ENCODE peak calls at places on chromosomes 6 and 20, in nine cellular contexts. G, L, F, B, O, P, Q, V and R are unnamed samples.
A peak's percentile ranks its signal among the peaks of the same experiment; 100 is the strongest.

GRCh38 chr20:25750765-25751696 is 54.4 kb upstream of the ZNF337 start:
- DNase-seq in G (peak; percentile 72), V (no peak), L (no peak), Q (peak; percentile 71), B (peak; percentile 56), F (peak; percentile 77), P (peak; percentile 41), O (peak; percentile 70), R (peak; percentile 64)

GRCh38 chr20:41202426-41202825 is 65.1 kb downstream of the PLCG1 start:
- DNase-seq in Q (no peak), B (no peak), G (no peak), V (no peak), P (no peak), O (no peak), F (no peak), L (no peak), R (no peak)

GRCh38 chr20:33370296-33370695 is 31.0 kb downstream of the CDK5RAP1 start:
- DNase-seq in P (peak; percentile 12), O (no peak), L (no peak), G (peak; percentile 27), V (peak; percentile 57), B (peak; percentile 49), Q (no peak), F (no peak), R (no peak)

GRCh38 chr20:53939554-53940355 is 130.6 kb downstream of the BCAS1 start:
- DNase-seq in F (peak; percentile 88), Q (peak; percentile 77), P (peak; percentile 72), V (peak; percentile 99), G (peak; percentile 97), B (peak; percentile 81), O (peak; percentile 96), L (peak; percentile 95), R (peak; percentile 98)

GRCh38 chr6:22320750-22321149 is 23.9 kb upstream of the PRL start:
- DNase-seq in V (peak; percentile 98), Q (no peak), P (no peak), L (peak; percentile 49), B (no peak), G (no peak), O (peak; percentile 79), F (no peak), R (no peak)

GRCh38 chr6:169719117-169719516 is 5.2 kb downstream of the PHF10 start:
- DNase-seq in F (no peak), Q (no peak), P (no peak), V (peak; percentile 11), L (peak; percentile 17), B (no peak), O (no peak), G (no peak), R (no peak)

GRCh38 chr6:121816361-121816760 is 380.9 kb downstream of the GJA1 start:
- DNase-seq in V (no peak), G (no peak), P (no peak), F (no peak), O (peak; percentile 56), L (no peak), B (no peak), Q (no peak), R (no peak)

GRCh38 chr6:118931436-118931835 is 3.5 kb downstream of the MCM9 start:
- DNase-seq in P (no peak), B (no peak), L (no peak), F (no peak), V (no peak), Q (no peak), G (no peak), O (no peak), R (no peak)

GRCh38 chr20:7195704-7196103 is 428.2 kb downstream of the BMP2 start:
- DNase-seq in V (peak; percentile 81), L (peak; percentile 53), B (no peak), F (no peak), Q (no peak), G (no peak), O (peak; percentile 99), P (no peak), R (no peak)

GRCh38 chr6:24489881-24490280 is 503 bp upstream of the GPLD1 start:
- DNase-seq in O (peak; percentile 65), Q (no peak), F (no peak), B (no peak), L (no peak), G (no peak), P (no peak), V (peak; percentile 32), R (no peak)

GRCh38 chr6:24283043-24283985 is 74.5 kb downstream of the DCDC2 start:
- DNase-seq in Q (no peak), V (peak; percentile 87), G (peak; percentile 82), L (peak; percentile 56), B (peak; percentile 57), O (peak; percentile 92), F (peak; percentile 58), P (peak; percentile 6), R (peak; percentile 91)

GRCh38 chr6:164415832-164416563 is 893.4 kb downstream of the C6orf118 start:
- DNase-seq in F (no peak), G (no peak), O (peak; percentile 20), Q (no peak), V (no peak), P (no peak), L (peak; percentile 49), B (no peak), R (no peak)

GRCh38 chr6:163389354-163389753 is 25.2 kb upstream of the QKI start:
- DNase-seq in G (no peak), Q (no peak), L (no peak), V (no peak), P (no peak), O (no peak), B (no peak), F (no peak), R (no peak)

GRCh38 chr6:166106076-166106686 is 61.5 kb downstream of the TBXT start:
- DNase-seq in B (peak; percentile 69), F (peak; percentile 90), O (peak; percentile 84), Q (peak; percentile 88), P (peak; percentile 72), G (peak; percentile 68), L (peak; percentile 42), V (peak; percentile 38), R (peak; percentile 86)

GRCh38 chr6:148747493-148748160 is 797 bp downstream of the UST start:
- DNase-seq in G (peak; percentile 72), O (peak; percentile 55), V (peak; percentile 51), L (peak; percentile 7), F (peak; percentile 59), Q (peak; percentile 70), P (peak; percentile 32), B (peak; percentile 57), R (peak; percentile 89)

GRCh38 chr6:21003780-21004541 is 469.7 kb downstream of the CDKAL1 start:
- DNase-seq in O (peak; percentile 81), F (no peak), B (no peak), G (no peak), P (no peak), Q (no peak), L (peak; percentile 81), V (peak; percentile 51), R (peak; percentile 9)

GRCh38 chr20:57654998-57655811 is 35.0 kb upstream of the ZBP1 start:
- DNase-seq in B (no peak), P (no peak), F (no peak), V (no peak), L (no peak), G (peak; percentile 16), O (no peak), Q (peak; percentile 51), R (peak; percentile 58)

GRCh38 chr6:132259070-132259469 is 142.2 kb downstream of the MOXD1 start:
- DNase-seq in Q (no peak), P (no peak), V (peak; percentile 54), G (no peak), B (no peak), F (no peak), O (peak; percentile 76), L (peak; percentile 55), R (peak; percentile 42)

GRCh38 chr6:90088009-90088408 is 193.7 kb downstream of the GJA10 start:
- DNase-seq in V (peak; percentile 44), B (no peak), O (peak; percentile 82), L (peak; percentile 46), G (no peak), F (no peak), P (no peak), Q (no peak), R (no peak)

GRCh38 chr6:153302133-153302532 is 171.1 kb upstream of the RGS17 start:
- DNase-seq in L (no peak), Q (no peak), B (no peak), G (no peak), P (no peak), O (no peak), V (no peak), F (no peak), R (no peak)

GRCh38 chr6:116447496-116448011 is 13.6 kb upstream of the CALHM6 start:
- DNase-seq in O (peak; percentile 98), L (peak; percentile 27), G (no peak), V (peak; percentile 76), B (no peak), F (no peak), Q (no peak), P (no peak), R (no peak)

GRCh38 chr6:10482636-10483257 is 38.4 kb upstream of the GCNT2 start:
- DNase-seq in V (no peak), P (no peak), G (no peak), Q (no peak), B (no peak), L (no peak), O (no peak), F (no peak), R (no peak)

GRCh38 chr20:8431538-8432434 is 299.7 kb downstream of the PLCB1 start:
- DNase-seq in O (peak; percentile 27), F (no peak), G (peak; percentile 21), Q (no peak), B (no peak), P (no peak), V (peak; percentile 24), L (peak; percentile 28), R (peak; percentile 24)

GRCh38 chr20:43842126-43843020 is 72.3 kb upstream of the TOX2 start:
- DNase-seq in G (peak; percentile 16), P (no peak), F (no peak), B (no peak), Q (peak; percentile 48), L (no peak), O (no peak), V (peak; percentile 29), R (no peak)

GRCh38 chr20:53468583-53468982 is 125.1 kb downstream of the ZNF217 start:
- DNase-seq in B (no peak), L (no peak), F (no peak), V (no peak), G (no peak), O (no peak), Q (no peak), P (no peak), R (no peak)

GRCh38 chr20:63890616-63891015 is 4.3 kb upstream of the DNAJC5 start:
- DNase-seq in P (no peak), B (no peak), O (no peak), G (no peak), F (no peak), Q (no peak), L (no peak), V (no peak), R (no peak)

GRCh38 chr6:129599467-129599866 is 110.5 kb downstream of the ARHGAP18 start:
- DNase-seq in F (no peak), G (no peak), O (no peak), B (no peak), L (no peak), Q (no peak), P (no peak), V (no peak), R (peak; percentile 52)

GRCh38 chr6:34189806-34190503 is 44.1 kb upstream of the GRM4 start:
- DNase-seq in Q (peak; percentile 65), V (no peak), L (no peak), F (peak; percentile 58), G (no peak), B (peak; percentile 26), O (no peak), P (no peak), R (no peak)

GRCh38 chr6:114564302-114564933 is 221.6 kb upstream of the HS3ST5 start:
- DNase-seq in V (no peak), Q (no peak), F (no peak), P (no peak), G (no peak), O (no peak), L (no peak), B (no peak), R (peak; percentile 31)

GRCh38 chr6:101640131-101640530 is 246.6 kb downstream of the GRIK2 start:
- DNase-seq in P (no peak), L (no peak), F (no peak), B (no peak), G (no peak), V (peak; percentile 4), Q (no peak), O (peak; percentile 5), R (no peak)

GRCh38 chr6:54100411-54101006 is 10.7 kb upstream of the MLIP start:
- DNase-seq in V (no peak), P (no peak), G (no peak), Q (no peak), L (no peak), O (no peak), B (no peak), F (no peak), R (no peak)